ENCODE peak calls at places on chromosomes 3 and 15, in seven cellular contexts. N is activated naive CD8-positive, alpha-beta T cell treated with anti-CD3 and anti-CD28 coated beads, Interleukin-2, amount 10 ng/mL, durations not matched to agents 7 days and 5 days; K is effector CD8-positive, alpha-beta T cell; Q is omental fat pad; Y is mesenchymal stem cell; D is HT-29; O is NCI-H82. F is an unnamed sample.
A peak's percentile ranks its signal among the peaks of the same experiment; 100 is the strongest.

GRCh38 chr15:88400591-88400990 is 66.6 kb downstream of the MRPL46 start:
- DNase-seq in N (no peak), Q (no peak), Y (no peak), K (no peak), D (no peak), O (peak; percentile 99), F (no peak)

GRCh38 chr3:133956333-133956732 is 60.7 kb upstream of the RAB6B start:
- DNase-seq in K (no peak), Y (no peak), N (no peak), Q (no peak), D (no peak), O (peak; percentile 46), F (no peak)

GRCh38 chr3:161913786-161914389 is 417.3 kb downstream of the OTOL1 start:
- DNase-seq in Q (no peak), O (no peak), N (no peak), Y (peak; percentile 87), D (peak; percentile 19), K (no peak), F (no peak)

GRCh38 chr3:126125781-126126251 is 41.9 kb upstream of the SLC41A3 start:
- DNase-seq in N (peak; percentile 8), D (no peak), O (no peak), Q (peak; percentile 1), K (no peak), Y (no peak), F (no peak)

GRCh38 chr3:52534281-52535183 is 875 bp upstream of the NT5DC2 start:
- DNase-seq in K (no peak), Q (no peak), D (peak; percentile 29), O (peak; percentile 68), Y (no peak), N (peak; percentile 32), F (peak; percentile 77)

GRCh38 chr3:115281697-115282685 is 134.9 kb upstream of the ZBTB20 start:
- DNase-seq in Q (no peak), O (no peak), D (no peak), Y (no peak), K (no peak), N (no peak), F (no peak)

GRCh38 chr3:148044141-148044540 is 635.0 kb downstream of the ZIC1 start:
- DNase-seq in O (no peak), D (no peak), K (no peak), Y (no peak), Q (no peak), N (no peak), F (no peak)

GRCh38 chr3:112794622-112795172 is 52.0 kb downstream of the CD200R1L start:
- DNase-seq in K (no peak), Y (peak; percentile 21), O (no peak), N (no peak), D (no peak), Q (no peak), F (no peak)

GRCh38 chr3:107943860-107944543 is 146.8 kb downstream of the CD47 start:
- DNase-seq in K (no peak), Y (no peak), D (no peak), Q (no peak), O (no peak), N (no peak), F (no peak)

GRCh38 chr15:64731807-64732151 is 43.6 kb downstream of the RBPMS2 start:
- DNase-seq in O (no peak), K (no peak), Q (no peak), N (no peak), D (no peak), Y (no peak), F (no peak)

GRCh38 chr3:134201201-134202130 is 49.2 kb downstream of the RYK start:
- DNase-seq in K (no peak), N (no peak), D (no peak), Y (peak; percentile 83), Q (no peak), O (no peak), F (no peak)

F was measured in K562.